ENCODE peak calls at places on chromosomes 6 and 20, in four cellular contexts. One of them, this sample, is unnamed.

GRCh38 chr6:18182568-18182967 is 27.3 kb downstream of the KDM1B start:
- DNase-seq in mesothelial cell of epicardium: no peak
- DNase-seq in CD8-positive, alpha-beta T cell: no peak
- DNase-seq in endothelial cell: no peak
- DNase-seq in this sample: no peak

GRCh38 chr6:37783831-37784584 is 35.5 kb upstream of the ZFAND3 start:
- DNase-seq in CD8-positive, alpha-beta T cell: no peak
- DNase-seq in endothelial cell: no peak
- DNase-seq in mesothelial cell of epicardium: no peak
- DNase-seq in this sample: no peak

GRCh38 chr20:33240923-33241322 is 5.1 kb downstream of the BPIFA1 start:
- DNase-seq in mesothelial cell of epicardium: no peak
- DNase-seq in CD8-positive, alpha-beta T cell: no peak
- DNase-seq in endothelial cell: no peak
- DNase-seq in this sample: no peak

GRCh38 chr20:23235173-23236027 is 115.2 kb upstream of the NXT1 start:
- DNase-seq in CD8-positive, alpha-beta T cell: no peak
- DNase-seq in mesothelial cell of epicardium: no peak
- DNase-seq in endothelial cell: peak
- DNase-seq in this sample: peak

GRCh38 chr6:87968435-87969278 is 79.0 kb upstream of the SPACA1 start:
- DNase-seq in mesothelial cell of epicardium: no peak
- DNase-seq in CD8-positive, alpha-beta T cell: no peak
- DNase-seq in endothelial cell: peak
- DNase-seq in this sample: no peak

GRCh38 chr6:144898052-144898689 is 613.0 kb downstream of the UTRN start:
- DNase-seq in mesothelial cell of epicardium: no peak
- DNase-seq in endothelial cell: no peak
- DNase-seq in CD8-positive, alpha-beta T cell: no peak
- DNase-seq in this sample: no peak

GRCh38 chr20:23550227-23550626 is 18.1 kb downstream of the CST9L start:
- DNase-seq in CD8-positive, alpha-beta T cell: no peak
- DNase-seq in mesothelial cell of epicardium: no peak
- DNase-seq in endothelial cell: no peak
- DNase-seq in this sample: no peak

GRCh38 chr20:57417051-57417689 is 26.0 kb downstream of the RBM38 start:
- DNase-seq in endothelial cell: no peak
- DNase-seq in CD8-positive, alpha-beta T cell: no peak
- DNase-seq in mesothelial cell of epicardium: no peak
- DNase-seq in this sample: no peak

GRCh38 chr6:20202070-20202658 is 10.1 kb downstream of the MBOAT1 start:
- DNase-seq in mesothelial cell of epicardium: no peak
- DNase-seq in CD8-positive, alpha-beta T cell: no peak
- DNase-seq in endothelial cell: no peak
- DNase-seq in this sample: no peak

GRCh38 chr6:140623498-140623897 is 1249.0 kb upstream of the CITED2 start:
- DNase-seq in endothelial cell: no peak
- DNase-seq in mesothelial cell of epicardium: no peak
- DNase-seq in CD8-positive, alpha-beta T cell: no peak
- DNase-seq in this sample: no peak

GRCh38 chr6:89369009-89369408 is 16.5 kb upstream of the UBE2J1 start:
- DNase-seq in CD8-positive, alpha-beta T cell: no peak
- DNase-seq in mesothelial cell of epicardium: no peak
- DNase-seq in endothelial cell: peak
- DNase-seq in this sample: no peak

GRCh38 chr20:8020314-8021079 is 936 bp upstream of the TMX4 start:
- DNase-seq in mesothelial cell of epicardium: no peak
- DNase-seq in CD8-positive, alpha-beta T cell: no peak
- DNase-seq in endothelial cell: no peak
- DNase-seq in this sample: no peak

GRCh38 chr6:89887452-89888137 is 6.7 kb upstream of the GJA10 start:
- DNase-seq in CD8-positive, alpha-beta T cell: no peak
- DNase-seq in endothelial cell: no peak
- DNase-seq in mesothelial cell of epicardium: no peak
- DNase-seq in this sample: no peak

GRCh38 chr6:127818149-127818548 is 82.7 kb downstream of the THEMIS start:
- DNase-seq in CD8-positive, alpha-beta T cell: no peak
- DNase-seq in mesothelial cell of epicardium: no peak
- DNase-seq in endothelial cell: no peak
- DNase-seq in this sample: no peak

GRCh38 chr6:22828179-22829062 is 259.1 kb downstream of the HDGFL1 start:
- DNase-seq in endothelial cell: peak
- DNase-seq in mesothelial cell of epicardium: no peak
- DNase-seq in CD8-positive, alpha-beta T cell: no peak
- DNase-seq in this sample: no peak

GRCh38 chr6:111799576-111800467 is 73.4 kb downstream of the FYN start:
- DNase-seq in CD8-positive, alpha-beta T cell: no peak
- DNase-seq in endothelial cell: no peak
- DNase-seq in mesothelial cell of epicardium: no peak
- DNase-seq in this sample: no peak

GRCh38 chr6:85923013-85923430 is 280.3 kb upstream of the SYNCRIP start:
- DNase-seq in mesothelial cell of epicardium: no peak
- DNase-seq in CD8-positive, alpha-beta T cell: no peak
- DNase-seq in endothelial cell: peak
- DNase-seq in this sample: no peak

GRCh38 chr20:20743511-20744169 is 31.2 kb upstream of the RALGAPA2 start:
- DNase-seq in endothelial cell: peak
- DNase-seq in mesothelial cell of epicardium: no peak
- DNase-seq in CD8-positive, alpha-beta T cell: no peak
- DNase-seq in this sample: no peak

GRCh38 chr6:125752773-125753172 is 3.3 kb downstream of the HEY2 start:
- DNase-seq in mesothelial cell of epicardium: no peak
- DNase-seq in CD8-positive, alpha-beta T cell: no peak
- DNase-seq in endothelial cell: no peak
- DNase-seq in this sample: no peak

GRCh38 chr6:125751334-125751916 is 2.0 kb downstream of the HEY2 start:
- DNase-seq in mesothelial cell of epicardium: no peak
- DNase-seq in endothelial cell: no peak
- DNase-seq in CD8-positive, alpha-beta T cell: no peak
- DNase-seq in this sample: no peak

GRCh38 chr6:125753937-125754259 is 4.5 kb downstream of the HEY2 start:
- DNase-seq in mesothelial cell of epicardium: no peak
- DNase-seq in CD8-positive, alpha-beta T cell: no peak
- DNase-seq in endothelial cell: no peak
- DNase-seq in this sample: no peak

GRCh38 chr6:125750692-125751333 is 1.4 kb downstream of the HEY2 start:
- DNase-seq in mesothelial cell of epicardium: no peak
- DNase-seq in CD8-positive, alpha-beta T cell: no peak
- DNase-seq in endothelial cell: no peak
- DNase-seq in this sample: no peak

GRCh38 chr6:125753218-125753936 is 3.9 kb downstream of the HEY2 start:
- DNase-seq in endothelial cell: no peak
- DNase-seq in mesothelial cell of epicardium: no peak
- DNase-seq in CD8-positive, alpha-beta T cell: no peak
- DNase-seq in this sample: no peak
- TF ChIP-seq CTCF in endothelial cell: peak
- TF ChIP-seq CTCF in mesothelial cell of epicardium: peak
- TF ChIP-seq CTCF in CD8-positive, alpha-beta T cell: peak
- TF ChIP-seq CTCF in this sample: peak

DNA sequence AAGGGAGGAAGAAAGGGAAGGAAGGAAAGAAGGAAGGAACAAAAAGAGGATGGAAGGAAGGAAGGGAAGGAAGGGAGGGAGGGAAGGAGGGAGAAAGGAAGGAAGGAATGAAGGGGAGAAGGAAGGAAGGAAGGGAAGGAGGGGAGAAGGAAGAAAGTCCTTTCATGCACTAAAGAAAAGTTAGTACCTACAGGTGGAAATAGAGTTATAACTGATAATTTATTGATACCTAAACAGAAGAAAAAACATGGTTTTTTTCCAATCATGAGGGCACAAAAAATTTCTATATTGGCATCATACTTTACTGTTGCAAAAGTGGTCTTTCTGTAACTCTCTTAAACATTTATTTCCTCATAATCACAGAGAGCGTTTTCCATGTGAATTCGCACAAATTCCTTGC is 659.4 kb downstream of the MAFB start:
- DNase-seq in mesothelial cell of epicardium: no peak
- DNase-seq in endothelial cell: no peak
- DNase-seq in CD8-positive, alpha-beta T cell: no peak
- DNase-seq in this sample: no peak
- TF ChIP-seq CTCF in mesothelial cell of epicardium: no peak
- TF ChIP-seq CTCF in endothelial cell: no peak
- TF ChIP-seq CTCF in CD8-positive, alpha-beta T cell: no peak
- TF ChIP-seq CTCF in this sample: no peak

GRCh38 chr6:107079429-107079828 is 35.9 kb downstream of the BEND3 start:
- DNase-seq in CD8-positive, alpha-beta T cell: no peak
- DNase-seq in endothelial cell: no peak
- DNase-seq in mesothelial cell of epicardium: no peak
- DNase-seq in this sample: no peak
- TF ChIP-seq CTCF in CD8-positive, alpha-beta T cell: no peak
- TF ChIP-seq CTCF in endothelial cell: no peak
- TF ChIP-seq CTCF in mesothelial cell of epicardium: no peak
- TF ChIP-seq CTCF in this sample: no peak

GRCh38 chr6:47787620-47788497 is 6.0 kb downstream of the OPN5 start:
- DNase-seq in endothelial cell: peak
- DNase-seq in CD8-positive, alpha-beta T cell: peak
- DNase-seq in mesothelial cell of epicardium: peak
- DNase-seq in this sample: no peak
- TF ChIP-seq CTCF in endothelial cell: peak
- TF ChIP-seq CTCF in CD8-positive, alpha-beta T cell: peak
- TF ChIP-seq CTCF in mesothelial cell of epicardium: peak
- TF ChIP-seq CTCF in this sample: peak